ENCODE peak calls at places on chromosomes 11 and 22, in eight cellular contexts. X is K562, R is esophagus squamous epithelium, O is body of pancreas, T is Peyer's patch, A is H1, B is HepG2, I is GM12892. J is an unnamed sample.

GRCh38 chr11:46064221-46064620 is 57.0 kb downstream of the PHF21A start:
- DNase-seq in R (no peak), B (no peak), A (no peak), I (no peak), O (no peak), T (no peak), X (no peak), J (no peak)

GRCh38 chr11:121054266-121054665 is 30.4 kb downstream of the TBCEL start:
- DNase-seq in I (no peak), O (no peak), R (no peak), A (no peak), T (no peak), X (no peak), B (no peak), J (no peak)

GRCh38 chr11:111829185-111829968 is 42.0 kb downstream of the ALG9 start:
- DNase-seq in T (no peak), O (no peak), I (peak), R (no peak), X (no peak), B (no peak), A (no peak), J (no peak)

GRCh38 chr11:70067591-70068341 is 10.4 kb upstream of the ANO1 start:
- DNase-seq in R (no peak), X (no peak), A (no peak), B (no peak), I (no peak), T (peak), O (no peak), J (peak)

GRCh38 chr22:49979587-49980264 is 19.2 kb downstream of the PIM3 start:
- DNase-seq in B (peak), R (no peak), X (peak), I (no peak), O (no peak), A (no peak), T (peak), J (no peak)

GRCh38 chr11:112962854-112963367 is 1.7 kb downstream of the NCAM1 start:
- DNase-seq in X (no peak), I (no peak), A (no peak), R (no peak), B (no peak), T (peak), O (peak), J (no peak)

GRCh38 chr11:122556605-122557004 is 98.9 kb upstream of the UBASH3B start:
- DNase-seq in A (no peak), B (no peak), I (no peak), T (peak), O (no peak), R (no peak), X (no peak), J (no peak)

GRCh38 chr11:5690736-5691135 is 1.1 kb downstream of the TRIM22 start:
- DNase-seq in T (no peak), O (no peak), R (no peak), I (no peak), A (no peak), X (peak), B (no peak), J (no peak)

GRCh38 chr22:37080438-37080837 is 28.9 kb downstream of the KCTD17 start:
- DNase-seq in A (no peak), I (no peak), T (no peak), O (no peak), X (no peak), B (no peak), R (no peak), J (no peak)

GRCh38 chr11:105665281-105665680 is 55.4 kb downstream of the GRIA4 start:
- DNase-seq in I (no peak), A (no peak), B (no peak), R (no peak), X (no peak), T (no peak), O (no peak), J (no peak)

GRCh38 chr11:11708256-11708655 is 86.5 kb upstream of the GALNT18 start:
- DNase-seq in O (no peak), B (no peak), I (no peak), T (no peak), X (no peak), A (no peak), R (no peak), J (no peak)

GRCh38 chr11:15150507-15150906 is 35.8 kb downstream of the INSC start:
- DNase-seq in I (no peak), T (no peak), O (no peak), A (no peak), X (no peak), B (no peak), R (no peak), J (no peak)

GRCh38 chr11:126063510-126063858 is 818 bp upstream of the CDON start:
- DNase-seq in A (no peak), R (no peak), B (no peak), X (no peak), I (no peak), O (no peak), T (no peak), J (no peak)

GRCh38 chr11:119788911-119789560 is 60.0 kb upstream of the NECTIN1 start:
- DNase-seq in B (no peak), I (no peak), X (peak), T (no peak), R (no peak), O (no peak), A (no peak), J (no peak)

GRCh38 chr22:30324008-30324730 is 2.6 kb downstream of the TBC1D10A start:
- DNase-seq in R (no peak), T (peak), X (no peak), O (peak), A (no peak), I (no peak), B (no peak), J (no peak)

GRCh38 chr22:30327864-30328345 is 1.2 kb upstream of the TBC1D10A start:
- DNase-seq in X (peak), B (peak), O (peak), I (no peak), T (no peak), R (no peak), A (no peak), J (no peak)

GRCh38 chr22:30326704-30327362 is at the start of gene TBC1D10A:
- DNase-seq in I (peak), X (peak), A (peak), T (peak), R (peak), O (peak), B (peak), J (peak)

GRCh38 chr22:30325724-30326703 is 727 bp downstream of the TBC1D10A start:
- DNase-seq in R (no peak), O (peak), T (peak), B (no peak), X (peak), A (no peak), I (peak), J (no peak)

GRCh38 chr22:30325065-30325720 is 1.5 kb downstream of the TBC1D10A start:
- DNase-seq in X (peak), T (peak), I (no peak), O (peak), B (no peak), R (no peak), A (no peak), J (no peak)
- TF ChIP-seq POLR2A in X (no peak), T (no peak), I (no peak), O (no peak), B (no peak), R (no peak), A (no peak), J (no peak)

DNA sequence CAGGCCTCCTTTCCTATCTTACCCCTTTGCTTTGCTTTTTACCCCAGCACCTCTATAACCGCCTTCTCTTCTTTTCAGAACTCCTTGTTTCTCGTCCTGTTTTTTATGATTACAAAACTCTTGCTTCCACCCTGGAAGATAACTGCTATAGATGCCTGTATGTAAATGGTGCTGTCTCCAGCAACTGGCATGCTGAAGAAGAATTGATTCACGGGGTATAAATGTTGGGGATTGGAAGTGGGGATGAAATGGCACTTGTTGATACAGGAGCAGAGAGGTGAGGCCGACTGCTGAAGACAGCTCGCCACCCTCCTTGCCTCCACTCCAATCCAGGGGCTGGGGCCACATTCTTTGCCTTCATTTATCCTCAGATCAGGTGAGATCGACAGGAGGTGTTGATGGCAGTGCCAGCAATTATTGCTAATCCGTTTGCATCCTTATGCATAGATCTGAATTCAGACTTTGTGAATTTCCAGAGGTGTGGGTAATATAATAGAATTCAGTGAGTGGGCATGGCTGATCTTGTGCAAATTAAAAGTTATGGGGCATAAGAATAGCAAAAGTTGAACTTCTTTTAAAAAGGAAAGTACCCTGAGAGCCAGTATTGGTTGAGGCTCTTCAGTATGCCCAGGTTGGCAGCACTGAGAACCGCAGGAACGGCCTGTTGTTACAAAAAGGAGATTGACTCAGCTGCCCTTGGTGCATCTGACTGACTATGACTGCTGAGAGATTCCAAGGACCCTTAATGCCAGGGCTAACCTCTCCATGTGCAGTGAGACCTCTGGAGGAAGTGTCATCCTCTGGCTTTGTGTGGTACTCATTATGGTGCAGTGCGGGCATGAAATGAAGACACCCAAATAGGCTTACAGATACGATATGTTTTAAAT is 5.3 kb downstream of the NEAT1 start:
- DNase-seq in T (peak), X (peak), I (no peak), R (no peak), A (no peak), O (peak), B (no peak), J (peak)
- TF ChIP-seq POLR2A in T (no peak), X (peak), I (peak), R (no peak), A (no peak), O (no peak), B (no peak), J (no peak)

DNA sequence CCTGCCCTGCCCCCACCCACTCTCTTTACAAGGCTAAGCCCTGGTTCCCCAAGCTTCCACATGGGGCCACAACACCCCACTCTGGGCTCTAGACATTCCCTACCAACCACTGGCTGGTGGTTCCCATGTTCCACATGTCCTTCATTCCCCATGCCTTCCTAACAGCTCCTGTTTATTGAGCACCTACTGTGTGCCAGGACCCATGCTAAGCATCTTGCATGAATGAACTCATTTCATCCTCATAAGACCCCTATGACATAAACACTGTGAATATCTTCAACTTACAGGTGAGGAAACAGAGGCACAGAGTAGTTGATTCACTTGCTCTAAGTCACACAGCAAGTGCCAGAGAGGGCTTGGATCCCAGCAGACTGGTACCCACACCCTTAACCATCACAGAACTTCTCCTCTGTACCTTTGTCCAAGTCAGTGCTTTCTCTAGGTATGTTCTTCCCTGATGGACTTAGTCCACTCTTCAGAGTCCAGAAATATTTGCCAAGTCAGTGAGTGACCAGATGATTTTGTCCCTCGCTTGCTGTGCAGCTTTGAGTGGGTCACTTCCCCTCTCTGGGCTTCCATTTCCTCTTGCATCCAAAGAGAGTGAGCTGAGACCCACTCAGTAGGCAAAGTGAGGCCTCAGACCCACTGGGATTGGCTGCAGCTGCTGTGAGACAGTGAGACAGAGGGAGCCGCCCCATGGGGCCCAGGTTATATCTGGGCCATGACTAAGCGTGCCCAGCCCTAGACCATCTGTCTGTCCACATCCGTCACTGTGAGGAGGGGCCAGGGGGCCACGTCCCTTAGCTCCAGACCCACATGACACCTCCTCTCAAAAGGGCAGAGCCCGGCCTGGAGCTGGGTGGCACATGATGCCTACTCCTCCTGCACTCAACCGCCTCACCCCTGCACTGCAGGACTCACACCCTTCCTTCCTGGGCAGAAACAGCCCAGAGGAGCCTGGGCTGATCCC is 132.4 kb downstream of the MN1 start:
- DNase-seq in A (no peak), B (peak), X (peak), R (no peak), I (no peak), O (peak), T (peak), J (no peak)
- TF ChIP-seq POLR2A in A (no peak), B (peak), X (no peak), R (no peak), I (no peak), O (no peak), T (no peak), J (no peak)

DNA sequence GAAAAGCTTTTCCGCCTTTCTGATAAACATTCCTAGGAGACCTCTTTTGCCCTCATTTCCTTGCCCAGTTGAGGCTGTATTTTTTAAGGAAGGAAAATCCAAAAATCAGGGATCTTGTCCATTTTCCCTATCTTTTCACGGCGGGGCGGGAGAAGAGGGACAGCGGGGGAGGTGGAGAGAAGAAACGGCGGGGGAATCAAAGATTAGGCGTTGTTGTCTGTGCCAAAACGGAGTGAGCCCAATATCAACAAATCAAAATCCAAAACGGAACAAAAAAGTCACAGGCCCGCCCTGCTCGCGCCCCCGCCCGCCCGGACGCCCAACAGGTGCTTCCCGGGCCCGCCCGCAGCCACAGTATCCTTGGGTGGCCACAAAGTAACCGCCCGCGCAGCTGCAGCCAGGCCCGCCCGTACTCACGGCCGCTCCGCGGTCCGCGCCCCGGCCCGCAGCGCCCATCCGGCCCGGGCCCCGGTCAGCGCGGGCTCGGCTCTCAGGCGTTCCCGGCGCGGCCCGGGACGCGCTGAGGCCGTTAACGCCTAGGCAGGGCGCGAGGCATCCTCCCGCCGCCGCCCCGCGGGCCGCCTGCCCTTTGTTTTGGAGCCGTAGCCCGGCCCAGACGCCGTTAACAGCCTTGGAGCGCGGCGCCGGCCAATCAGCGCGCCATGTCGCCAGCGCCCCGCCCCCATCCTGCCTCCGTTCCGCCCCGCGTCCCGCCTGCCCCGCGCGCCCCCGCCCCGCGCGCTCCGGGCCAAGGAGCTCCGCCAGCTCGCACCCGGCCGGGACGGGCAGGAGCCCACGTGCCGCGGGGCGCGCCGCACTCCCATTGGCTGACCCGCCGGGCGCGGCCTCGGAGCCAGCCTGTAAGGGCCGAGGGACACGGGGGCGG is at the start of gene YPEL1:
- DNase-seq in I (peak), B (peak), O (peak), T (peak), A (peak), R (peak), X (peak), J (no peak)
- TF ChIP-seq POLR2A in I (peak), B (peak), O (peak), T (peak), A (peak), R (no peak), X (no peak), J (peak)

DNA sequence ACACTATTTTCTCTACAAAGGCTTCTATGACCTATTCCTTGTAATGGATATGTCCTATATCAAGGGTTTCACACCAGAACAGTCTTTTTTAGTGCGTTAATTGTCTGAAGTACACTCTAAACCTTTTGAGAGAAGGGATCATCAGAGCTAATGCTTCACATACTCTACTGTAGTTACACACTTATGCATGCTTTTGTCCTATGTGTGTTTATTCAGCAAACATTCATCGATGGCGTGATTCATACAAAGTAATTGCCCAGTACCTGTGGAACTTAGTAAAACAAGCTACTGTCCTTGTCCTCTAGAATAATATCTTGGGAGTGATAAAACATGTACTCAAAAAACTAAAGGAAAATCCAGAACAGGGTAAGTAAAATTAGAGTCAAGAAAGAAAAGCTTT is 139.2 kb downstream of the GUCY1A2 start:
- DNase-seq in O (no peak), T (no peak), B (no peak), R (no peak), I (no peak), X (no peak), A (no peak), J (no peak)
- TF ChIP-seq POLR2A in O (no peak), T (no peak), B (no peak), R (no peak), I (no peak), X (no peak), A (no peak), J (no peak)

GRCh38 chr11:107783121-107783520 is 71.3 kb upstream of the SLN start:
- DNase-seq in T (no peak), O (no peak), R (no peak), B (no peak), I (no peak), A (no peak), X (no peak), J (no peak)
- TF ChIP-seq POLR2A in T (no peak), O (no peak), R (no peak), B (no peak), I (no peak), A (no peak), X (no peak), J (no peak)

GRCh38 chr11:78218707-78219492 is 30.2 kb downstream of the USP35 start:
- DNase-seq in X (no peak), I (no peak), B (no peak), O (no peak), T (peak), R (no peak), A (no peak), J (peak)
- TF ChIP-seq POLR2A in X (no peak), I (no peak), B (no peak), O (no peak), T (no peak), R (no peak), A (no peak), J (no peak)

GRCh38 chr22:46752911-46753310 is 9.5 kb upstream of the TBC1D22A start:
- DNase-seq in A (no peak), R (no peak), B (no peak), O (no peak), I (no peak), X (no peak), T (no peak), J (no peak)

GRCh38 chr22:46753761-46754109 is 8.7 kb upstream of the TBC1D22A start:
- DNase-seq in R (no peak), T (no peak), O (no peak), B (no peak), I (no peak), X (no peak), A (no peak), J (no peak)

GRCh38 chr22:46754826-46755225 is 7.6 kb upstream of the TBC1D22A start:
- DNase-seq in T (no peak), R (no peak), O (no peak), B (no peak), A (no peak), I (no peak), X (no peak), J (no peak)

GRCh38 chr22:46753360-46753759 is 9.1 kb upstream of the TBC1D22A start:
- DNase-seq in I (no peak), O (no peak), X (no peak), B (no peak), A (no peak), T (no peak), R (no peak), J (no peak)

GRCh38 chr22:46754110-46754799 is 8.2 kb upstream of the TBC1D22A start:
- DNase-seq in I (no peak), X (peak), R (peak), B (peak), O (peak), T (peak), A (no peak), J (no peak)
- TF ChIP-seq POLR2A in I (no peak), X (peak), R (no peak), B (peak), O (no peak), T (peak), A (no peak), J (no peak)